ENCODE peak calls at places on chromosomes 13 and 19, in six cellular contexts. D, F, C, Y, P and Z are unnamed samples.

GRCh38 chr19:2949939-2950285 is 5.1 kb upstream of the ZNF77 start:
- DNase-seq in F (no peak), Y (no peak), P (no peak), D (no peak), C (peak; percentile 58), Z (no peak)

GRCh38 chr13:58843567-58843966 is 1212.0 kb downstream of the PCDH17 start:
- DNase-seq in D (no peak), F (no peak), P (no peak), C (no peak), Y (no peak), Z (no peak)

GRCh38 chr13:100273576-100273975 is 184.7 kb downstream of the PCCA start:
- DNase-seq in P (peak; percentile 11), F (no peak), D (no peak), C (no peak), Y (no peak), Z (no peak)

GRCh38 chr13:68254151-68254550 is 1024.0 kb upstream of the PCDH9 start:
- DNase-seq in D (no peak), C (no peak), F (no peak), Y (no peak), P (no peak), Z (no peak)

GRCh38 chr13:44271915-44272341 is 101.7 kb upstream of the SERP2 start:
- DNase-seq in F (peak; percentile 83), C (peak; percentile 28), D (no peak), P (no peak), Y (peak; percentile 78), Z (no peak)

GRCh38 chr13:99214232-99214631 is 13.6 kb downstream of the UBAC2 start:
- DNase-seq in P (no peak), C (no peak), Y (no peak), D (no peak), F (no peak), Z (no peak)

GRCh38 chr13:110119943-110120905 is 186.7 kb downstream of the COL4A1 start:
- DNase-seq in Y (no peak), F (no peak), D (no peak), C (no peak), P (no peak), Z (no peak)

GRCh38 chr13:46797468-46798237 is 692 bp upstream of the ESD start:
- DNase-seq in C (no peak), P (no peak), D (peak; percentile 21), Y (no peak), F (no peak), Z (no peak)

GRCh38 chr19:12783849-12784393 is 7.4 kb upstream of the JUNB start:
- DNase-seq in Y (no peak), D (peak; percentile 71), C (peak; percentile 55), P (no peak), F (peak; percentile 87), Z (no peak)

GRCh38 chr13:78137404-78138142 is 218.9 kb upstream of the EDNRB start:
- DNase-seq in P (peak; percentile 18), D (no peak), Y (no peak), F (no peak), C (no peak), Z (no peak)

GRCh38 chr19:45455707-45456499 is 11.9 kb upstream of the FOSB start:
- DNase-seq in C (peak; percentile 99), F (peak; percentile 98), P (peak; percentile 96), D (peak; percentile 91), Y (peak; percentile 94), Z (peak; percentile 96)

GRCh38 chr19:17266975-17267788 is at the start of gene BABAM1:
- DNase-seq in Y (peak; percentile 97), F (peak; percentile 97), C (peak; percentile 96), P (peak; percentile 98), D (peak; percentile 98), Z (peak; percentile 97)

GRCh38 chr13:32695602-32696250 is 109.5 kb downstream of the PDS5B start:
- DNase-seq in P (no peak), D (no peak), F (no peak), Y (no peak), C (no peak), Z (no peak)

GRCh38 chr13:57123660-57124059 is 17.1 kb upstream of the PRR20A start:
- DNase-seq in Y (no peak), C (no peak), P (no peak), D (no peak), F (peak; percentile 81), Z (no peak)

GRCh38 chr19:41363753-41364545 is at the start of gene B9D2:
- DNase-seq in Y (peak; percentile 99), C (peak; percentile 99), P (peak; percentile 97), F (peak; percentile 99), D (peak; percentile 98), Z (peak; percentile 90)

GRCh38 chr13:112725346-112726017 is 35.6 kb downstream of the ATP11A start:
- DNase-seq in P (peak; percentile 42), F (no peak), D (no peak), Y (no peak), C (no peak), Z (no peak)

GRCh38 chr19:35141627-35142401 is 1.2 kb upstream of the FXYD7 start:
- DNase-seq in D (no peak), C (no peak), P (no peak), Y (no peak), F (no peak), Z (no peak)

GRCh38 chr13:62793850-62794249 is 1378.2 kb upstream of the PCDH20 start:
- DNase-seq in C (no peak), P (no peak), D (no peak), F (no peak), Y (no peak), Z (no peak)

GRCh38 chr13:49587311-49587847 is 2.0 kb upstream of the RCBTB1 start:
- DNase-seq in Y (no peak), P (no peak), F (no peak), D (no peak), C (no peak), Z (peak; percentile 60)

GRCh38 chr19:55080915-55081772 is 5.5 kb downstream of the EPS8L1 start:
- DNase-seq in Y (no peak), P (peak; percentile 86), C (peak; percentile 52), D (peak; percentile 96), F (no peak), Z (no peak)

GRCh38 chr13:21203132-21203531 is 26.7 kb downstream of the MRPL57 start:
- DNase-seq in F (no peak), C (no peak), Y (no peak), P (no peak), D (no peak), Z (peak; percentile 22)

GRCh38 chr19:49809155-49809986 is 3.7 kb downstream of the FUZ start:
- DNase-seq in C (peak; percentile 72), P (no peak), F (peak; percentile 82), Y (peak; percentile 88), D (peak; percentile 67), Z (no peak)

DNA sequence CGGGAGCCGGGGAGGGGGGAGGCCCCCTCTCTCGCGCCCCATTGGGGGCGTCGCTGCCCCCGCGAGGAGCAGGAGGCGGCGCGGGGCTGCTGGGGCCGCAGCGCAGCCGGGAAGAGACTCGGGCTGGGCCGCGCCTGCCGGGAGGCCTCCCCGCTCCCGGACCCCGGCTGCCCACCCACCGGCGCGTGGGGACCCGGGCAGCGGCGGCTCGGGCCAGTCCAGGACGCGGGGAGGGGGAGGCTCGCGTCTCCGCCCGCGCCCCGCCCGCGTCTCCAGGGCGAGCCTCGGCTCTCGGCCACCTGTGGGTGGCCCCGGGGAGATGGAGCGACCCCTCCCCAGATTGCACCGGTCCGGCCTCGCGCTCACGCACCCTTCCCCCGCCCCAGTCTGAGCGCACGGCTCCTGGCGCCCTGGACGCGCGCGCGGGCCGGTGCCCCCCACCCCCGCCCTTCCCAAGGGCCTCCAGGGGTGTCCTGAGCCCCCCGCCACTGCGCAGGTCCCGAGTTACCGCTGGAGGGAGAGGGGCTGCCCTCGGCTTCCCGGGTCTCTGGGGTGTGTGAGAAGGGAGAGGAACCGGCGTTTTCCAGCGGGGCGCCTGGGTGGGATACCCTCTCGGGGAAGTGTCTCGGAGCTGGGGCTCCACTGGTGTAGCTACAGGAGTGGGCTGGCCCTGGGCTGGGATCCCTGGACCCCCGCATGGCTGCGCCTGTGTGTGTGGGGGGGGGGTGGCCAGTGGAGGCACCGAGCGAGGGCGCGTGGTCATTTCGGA is 645 bp downstream of the PALM start:
- DNase-seq in F (no peak), Y (no peak), P (no peak), D (no peak), C (no peak), Z (no peak)
- H3K27ac ChIP-seq in F (peak overlapping the region; percentile 56), Y (peak overlapping the region; percentile 91), P (no peak overlapping the region), D (no peak overlapping the region), C (no peak overlapping the region), Z (no peak overlapping the region)

DNA sequence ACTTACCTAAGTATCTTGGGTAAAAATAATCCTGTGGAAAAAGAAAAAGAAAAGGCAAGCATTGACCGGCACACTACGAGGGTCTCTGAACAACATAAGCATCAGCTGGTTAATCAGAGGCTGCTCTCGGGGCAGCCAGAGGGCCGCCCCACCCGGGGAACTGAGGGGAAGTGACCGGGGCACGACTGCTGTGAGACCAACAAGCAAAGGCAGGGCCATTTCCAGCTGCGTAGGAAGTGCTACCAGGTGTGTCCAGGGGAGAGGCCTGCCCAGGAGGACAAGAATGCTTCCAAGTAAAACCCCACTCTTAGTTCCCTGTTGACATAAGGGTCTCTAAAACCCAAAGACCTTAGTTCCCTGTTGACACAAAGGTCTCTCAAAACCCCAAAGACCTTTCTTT is 15.9 kb downstream of the GAS6 start:
- DNase-seq in P (no peak), F (no peak), C (no peak), Y (no peak), D (peak; percentile 18), Z (no peak)
- H3K27ac ChIP-seq in P (no peak overlapping the region), F (no peak overlapping the region), C (no peak overlapping the region), Y (no peak overlapping the region), D (no peak overlapping the region), Z (peak overlapping the region; percentile 80)

GRCh38 chr19:7170983-7171382 is 101.5 kb downstream of the ZNF557 start:
- DNase-seq in Y (no peak), P (no peak), C (no peak), D (no peak), F (no peak), Z (no peak)

GRCh38 chr19:7176792-7177191 is 107.3 kb downstream of the ZNF557 start:
- DNase-seq in D (no peak), Y (no peak), F (no peak), C (no peak), P (no peak), Z (no peak)

GRCh38 chr19:7168941-7169340 is 99.4 kb downstream of the ZNF557 start:
- DNase-seq in Y (no peak), C (no peak), P (no peak), F (no peak), D (no peak), Z (no peak)

GRCh38 chr19:7177926-7178325 is 108.4 kb downstream of the ZNF557 start:
- DNase-seq in F (no peak), C (no peak), D (no peak), P (no peak), Y (no peak), Z (no peak)

GRCh38 chr19:7172794-7173193 is 103.3 kb downstream of the ZNF557 start:
- DNase-seq in P (no peak), C (no peak), D (no peak), Y (no peak), F (no peak), Z (no peak)
- H3K27ac ChIP-seq in P (no peak overlapping the region), C (no peak overlapping the region), D (no peak overlapping the region), Y (no peak overlapping the region), F (no peak overlapping the region), Z (no peak overlapping the region)

DNA sequence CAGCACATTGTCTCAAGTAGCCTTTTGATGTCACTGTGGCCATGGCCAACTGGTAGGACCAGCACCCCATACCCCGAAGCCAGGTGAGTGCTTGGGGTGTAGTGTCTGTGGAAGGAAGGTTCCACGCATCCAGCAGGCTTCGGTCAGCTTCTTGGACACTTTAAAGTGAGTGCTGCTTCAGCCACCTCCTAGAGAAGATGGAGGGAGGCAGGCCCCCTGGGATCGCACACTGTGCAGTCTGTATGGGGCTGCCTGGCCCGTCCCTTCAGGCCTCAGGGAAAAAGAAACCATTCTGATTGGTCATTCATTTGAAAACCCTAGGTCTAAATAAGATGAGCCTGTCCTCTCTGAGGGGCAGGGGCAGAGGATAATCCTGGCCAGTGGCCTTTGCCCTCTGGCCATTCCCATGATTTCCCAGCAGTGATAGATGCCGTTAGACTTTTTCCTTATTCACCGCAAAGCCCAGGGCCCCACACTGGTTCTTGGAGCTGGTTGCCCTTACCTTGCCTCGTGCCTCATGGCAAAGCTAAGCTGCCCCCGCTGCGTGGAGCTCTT is 30.7 kb downstream of the GATAD2A start:
- DNase-seq in F (no peak), Y (no peak), P (no peak), D (no peak), C (no peak), Z (no peak)
- H3K27ac ChIP-seq in F (no peak overlapping the region), Y (no peak overlapping the region), P (no peak overlapping the region), D (no peak overlapping the region), C (no peak overlapping the region), Z (no peak overlapping the region)